ENCODE peak calls at places on chromosomes 3 and 15, in six cellular contexts. One of them, this sample, is unnamed.
A peak's percentile ranks its signal among the peaks of the same experiment; 100 is the strongest.

GRCh38 chr3:62638316-62638715 is 236.9 kb downstream of the CADPS start:
- DNase-seq in left cardiac atrium: no peak
- DNase-seq in lower leg skin: no peak
- DNase-seq in fibroblast of the conjunctiva: no peak
- DNase-seq in stimulated activated CD8-positive, alpha-beta memory T cell treated with anti-CD3 and anti-CD28 coated beads, Interleukin-7, amount 100 ng/mL, for 24 hours: no peak
- DNase-seq in ovary: no peak
- DNase-seq in this sample: no peak

GRCh38 chr3:49705390-49705960 is 14.0 kb downstream of the AMIGO3 start:
- DNase-seq in stimulated activated CD8-positive, alpha-beta memory T cell treated with anti-CD3 and anti-CD28 coated beads, Interleukin-7, amount 100 ng/mL, for 24 hours: no peak
- DNase-seq in left cardiac atrium: no peak
- DNase-seq in lower leg skin: no peak
- DNase-seq in fibroblast of the conjunctiva: no peak
- DNase-seq in ovary: no peak
- DNase-seq in this sample: no peak

GRCh38 chr15:33908396-33908795 is 59.9 kb upstream of the CHRM5 start:
- DNase-seq in stimulated activated CD8-positive, alpha-beta memory T cell treated with anti-CD3 and anti-CD28 coated beads, Interleukin-7, amount 100 ng/mL, for 24 hours: no peak
- DNase-seq in fibroblast of the conjunctiva: no peak
- DNase-seq in ovary: no peak
- DNase-seq in left cardiac atrium: no peak
- DNase-seq in lower leg skin: no peak
- DNase-seq in this sample: no peak

GRCh38 chr3:5010706-5011554 is 31.7 kb downstream of the BHLHE40 start:
- DNase-seq in ovary: no peak
- DNase-seq in stimulated activated CD8-positive, alpha-beta memory T cell treated with anti-CD3 and anti-CD28 coated beads, Interleukin-7, amount 100 ng/mL, for 24 hours: no peak
- DNase-seq in fibroblast of the conjunctiva: no peak
- DNase-seq in left cardiac atrium: no peak
- DNase-seq in lower leg skin: no peak
- DNase-seq in this sample: no peak

GRCh38 chr3:125103406-125103805 is 47.6 kb upstream of the HEG1 start:
- DNase-seq in fibroblast of the conjunctiva: no peak
- DNase-seq in stimulated activated CD8-positive, alpha-beta memory T cell treated with anti-CD3 and anti-CD28 coated beads, Interleukin-7, amount 100 ng/mL, for 24 hours: no peak
- DNase-seq in lower leg skin: no peak
- DNase-seq in ovary: no peak
- DNase-seq in left cardiac atrium: no peak
- DNase-seq in this sample: no peak

GRCh38 chr3:8702560-8702959 is 31.0 kb upstream of the CAV3 start:
- DNase-seq in ovary: no peak
- DNase-seq in lower leg skin: no peak
- DNase-seq in fibroblast of the conjunctiva: no peak
- DNase-seq in stimulated activated CD8-positive, alpha-beta memory T cell treated with anti-CD3 and anti-CD28 coated beads, Interleukin-7, amount 100 ng/mL, for 24 hours: no peak
- DNase-seq in left cardiac atrium: no peak
- DNase-seq in this sample: no peak

GRCh38 chr15:92831459-92832229 is 68.5 kb upstream of the CHD2 start:
- DNase-seq in left cardiac atrium: peak; percentile 91
- DNase-seq in ovary: peak; percentile 87
- DNase-seq in stimulated activated CD8-positive, alpha-beta memory T cell treated with anti-CD3 and anti-CD28 coated beads, Interleukin-7, amount 100 ng/mL, for 24 hours: peak; percentile 61
- DNase-seq in lower leg skin: peak; percentile 92
- DNase-seq in fibroblast of the conjunctiva: peak; percentile 92
- DNase-seq in this sample: peak; percentile 95

GRCh38 chr3:25441234-25441856 is 13.3 kb downstream of the RARB start:
- DNase-seq in ovary: no peak
- DNase-seq in stimulated activated CD8-positive, alpha-beta memory T cell treated with anti-CD3 and anti-CD28 coated beads, Interleukin-7, amount 100 ng/mL, for 24 hours: no peak
- DNase-seq in lower leg skin: no peak
- DNase-seq in left cardiac atrium: no peak
- DNase-seq in fibroblast of the conjunctiva: no peak
- DNase-seq in this sample: no peak

GRCh38 chr15:77535845-77536244 is 96.9 kb downstream of the LINGO1 start:
- DNase-seq in ovary: peak; percentile 5
- DNase-seq in fibroblast of the conjunctiva: no peak
- DNase-seq in left cardiac atrium: no peak
- DNase-seq in stimulated activated CD8-positive, alpha-beta memory T cell treated with anti-CD3 and anti-CD28 coated beads, Interleukin-7, amount 100 ng/mL, for 24 hours: no peak
- DNase-seq in lower leg skin: no peak
- DNase-seq in this sample: no peak

GRCh38 chr15:72229947-72230196 is 1.1 kb downstream of the PKM start:
- DNase-seq in stimulated activated CD8-positive, alpha-beta memory T cell treated with anti-CD3 and anti-CD28 coated beads, Interleukin-7, amount 100 ng/mL, for 24 hours: no peak
- DNase-seq in lower leg skin: no peak
- DNase-seq in left cardiac atrium: no peak
- DNase-seq in ovary: no peak
- DNase-seq in fibroblast of the conjunctiva: no peak
- DNase-seq in this sample: no peak

GRCh38 chr3:172194702-172195392 is 155.5 kb downstream of the FNDC3B start:
- DNase-seq in left cardiac atrium: no peak
- DNase-seq in lower leg skin: no peak
- DNase-seq in stimulated activated CD8-positive, alpha-beta memory T cell treated with anti-CD3 and anti-CD28 coated beads, Interleukin-7, amount 100 ng/mL, for 24 hours: no peak
- DNase-seq in fibroblast of the conjunctiva: peak; percentile 54
- DNase-seq in ovary: no peak
- DNase-seq in this sample: no peak

GRCh38 chr3:9190276-9190675 is 59.2 kb downstream of the SRGAP3 start:
- DNase-seq in left cardiac atrium: no peak
- DNase-seq in stimulated activated CD8-positive, alpha-beta memory T cell treated with anti-CD3 and anti-CD28 coated beads, Interleukin-7, amount 100 ng/mL, for 24 hours: no peak
- DNase-seq in lower leg skin: no peak
- DNase-seq in ovary: no peak
- DNase-seq in fibroblast of the conjunctiva: no peak
- DNase-seq in this sample: no peak

GRCh38 chr3:8561365-8561764 is 59.7 kb downstream of the LMCD1 start:
- DNase-seq in fibroblast of the conjunctiva: no peak
- DNase-seq in stimulated activated CD8-positive, alpha-beta memory T cell treated with anti-CD3 and anti-CD28 coated beads, Interleukin-7, amount 100 ng/mL, for 24 hours: no peak
- DNase-seq in ovary: no peak
- DNase-seq in lower leg skin: no peak
- DNase-seq in left cardiac atrium: peak; percentile 62
- DNase-seq in this sample: no peak

GRCh38 chr15:100433304-100433703 is 91.5 kb upstream of the ADAMTS17 start:
- DNase-seq in ovary: no peak
- DNase-seq in fibroblast of the conjunctiva: no peak
- DNase-seq in left cardiac atrium: no peak
- DNase-seq in stimulated activated CD8-positive, alpha-beta memory T cell treated with anti-CD3 and anti-CD28 coated beads, Interleukin-7, amount 100 ng/mL, for 24 hours: no peak
- DNase-seq in lower leg skin: no peak
- DNase-seq in this sample: no peak

GRCh38 chr3:134621824-134622223 is 29.0 kb downstream of the KY start:
- DNase-seq in left cardiac atrium: no peak
- DNase-seq in lower leg skin: no peak
- DNase-seq in fibroblast of the conjunctiva: no peak
- DNase-seq in stimulated activated CD8-positive, alpha-beta memory T cell treated with anti-CD3 and anti-CD28 coated beads, Interleukin-7, amount 100 ng/mL, for 24 hours: no peak
- DNase-seq in ovary: no peak
- DNase-seq in this sample: no peak

GRCh38 chr3:33071181-33071580 is 25.8 kb downstream of the GLB1 start:
- DNase-seq in lower leg skin: no peak
- DNase-seq in stimulated activated CD8-positive, alpha-beta memory T cell treated with anti-CD3 and anti-CD28 coated beads, Interleukin-7, amount 100 ng/mL, for 24 hours: no peak
- DNase-seq in left cardiac atrium: no peak
- DNase-seq in ovary: no peak
- DNase-seq in fibroblast of the conjunctiva: no peak
- DNase-seq in this sample: no peak

GRCh38 chr3:148943531-148944200 is 47.7 kb upstream of the GYG1 start:
- DNase-seq in fibroblast of the conjunctiva: peak; percentile 95
- DNase-seq in stimulated activated CD8-positive, alpha-beta memory T cell treated with anti-CD3 and anti-CD28 coated beads, Interleukin-7, amount 100 ng/mL, for 24 hours: no peak
- DNase-seq in lower leg skin: peak; percentile 50
- DNase-seq in left cardiac atrium: no peak
- DNase-seq in ovary: no peak
- DNase-seq in this sample: no peak

GRCh38 chr3:114408763-114409162 is 114.9 kb downstream of the TIGIT start:
- DNase-seq in left cardiac atrium: no peak
- DNase-seq in ovary: peak; percentile 39
- DNase-seq in stimulated activated CD8-positive, alpha-beta memory T cell treated with anti-CD3 and anti-CD28 coated beads, Interleukin-7, amount 100 ng/mL, for 24 hours: no peak
- DNase-seq in lower leg skin: no peak
- DNase-seq in fibroblast of the conjunctiva: no peak
- DNase-seq in this sample: no peak

GRCh38 chr3:5358911-5359310 is 171.4 kb downstream of the EDEM1 start:
- DNase-seq in ovary: no peak
- DNase-seq in fibroblast of the conjunctiva: no peak
- DNase-seq in stimulated activated CD8-positive, alpha-beta memory T cell treated with anti-CD3 and anti-CD28 coated beads, Interleukin-7, amount 100 ng/mL, for 24 hours: no peak
- DNase-seq in left cardiac atrium: no peak
- DNase-seq in lower leg skin: no peak
- DNase-seq in this sample: no peak

GRCh38 chr3:192038726-192039125 is 577.8 kb downstream of the PYDC2 start:
- DNase-seq in stimulated activated CD8-positive, alpha-beta memory T cell treated with anti-CD3 and anti-CD28 coated beads, Interleukin-7, amount 100 ng/mL, for 24 hours: no peak
- DNase-seq in lower leg skin: no peak
- DNase-seq in left cardiac atrium: no peak
- DNase-seq in fibroblast of the conjunctiva: no peak
- DNase-seq in ovary: no peak
- DNase-seq in this sample: no peak

GRCh38 chr15:48555244-48555804 is 90.2 kb downstream of the FBN1 start:
- DNase-seq in stimulated activated CD8-positive, alpha-beta memory T cell treated with anti-CD3 and anti-CD28 coated beads, Interleukin-7, amount 100 ng/mL, for 24 hours: no peak
- DNase-seq in lower leg skin: no peak
- DNase-seq in left cardiac atrium: no peak
- DNase-seq in fibroblast of the conjunctiva: no peak
- DNase-seq in ovary: no peak
- DNase-seq in this sample: no peak

GRCh38 chr3:71491141-71491752 is 92.3 kb downstream of the FOXP1 start:
- DNase-seq in left cardiac atrium: no peak
- DNase-seq in stimulated activated CD8-positive, alpha-beta memory T cell treated with anti-CD3 and anti-CD28 coated beads, Interleukin-7, amount 100 ng/mL, for 24 hours: no peak
- DNase-seq in fibroblast of the conjunctiva: no peak
- DNase-seq in lower leg skin: no peak
- DNase-seq in ovary: no peak
- DNase-seq in this sample: no peak

GRCh38 chr3:56921573-56922571 is 120.1 kb upstream of the ARHGEF3 start:
- DNase-seq in lower leg skin: no peak
- DNase-seq in stimulated activated CD8-positive, alpha-beta memory T cell treated with anti-CD3 and anti-CD28 coated beads, Interleukin-7, amount 100 ng/mL, for 24 hours: no peak
- DNase-seq in left cardiac atrium: peak; percentile 38
- DNase-seq in fibroblast of the conjunctiva: no peak
- DNase-seq in ovary: no peak
- DNase-seq in this sample: peak; percentile 41

GRCh38 chr3:153026026-153026425 is 136.0 kb upstream of the RAP2B start:
- DNase-seq in left cardiac atrium: no peak
- DNase-seq in stimulated activated CD8-positive, alpha-beta memory T cell treated with anti-CD3 and anti-CD28 coated beads, Interleukin-7, amount 100 ng/mL, for 24 hours: no peak
- DNase-seq in lower leg skin: no peak
- DNase-seq in fibroblast of the conjunctiva: peak; percentile 29
- DNase-seq in ovary: no peak
- DNase-seq in this sample: no peak

GRCh38 chr15:39919740-39920509 is at the start of gene GPR176:
- DNase-seq in lower leg skin: peak; percentile 48
- DNase-seq in fibroblast of the conjunctiva: peak; percentile 85
- DNase-seq in left cardiac atrium: peak; percentile 44
- DNase-seq in ovary: no peak
- DNase-seq in stimulated activated CD8-positive, alpha-beta memory T cell treated with anti-CD3 and anti-CD28 coated beads, Interleukin-7, amount 100 ng/mL, for 24 hours: no peak
- DNase-seq in this sample: peak; percentile 89

GRCh38 chr15:42069025-42069424 is 25.3 kb downstream of the PLA2G4D start:
- DNase-seq in stimulated activated CD8-positive, alpha-beta memory T cell treated with anti-CD3 and anti-CD28 coated beads, Interleukin-7, amount 100 ng/mL, for 24 hours: no peak
- DNase-seq in lower leg skin: no peak
- DNase-seq in ovary: no peak
- DNase-seq in left cardiac atrium: no peak
- DNase-seq in fibroblast of the conjunctiva: no peak
- DNase-seq in this sample: no peak

GRCh38 chr3:42187936-42188335 is 78.0 kb downstream of the CCK start:
- DNase-seq in fibroblast of the conjunctiva: no peak
- DNase-seq in ovary: no peak
- DNase-seq in stimulated activated CD8-positive, alpha-beta memory T cell treated with anti-CD3 and anti-CD28 coated beads, Interleukin-7, amount 100 ng/mL, for 24 hours: no peak
- DNase-seq in lower leg skin: no peak
- DNase-seq in left cardiac atrium: no peak
- DNase-seq in this sample: no peak

GRCh38 chr3:96214941-96215340 is 599.5 kb upstream of the EPHA6 start:
- DNase-seq in stimulated activated CD8-positive, alpha-beta memory T cell treated with anti-CD3 and anti-CD28 coated beads, Interleukin-7, amount 100 ng/mL, for 24 hours: no peak
- DNase-seq in ovary: no peak
- DNase-seq in fibroblast of the conjunctiva: no peak
- DNase-seq in lower leg skin: no peak
- DNase-seq in left cardiac atrium: no peak
- DNase-seq in this sample: no peak

This sample was measured in upper lobe of left lung.